ENCODE peak calls at places on chromosomes 16 and 17, in seven cellular contexts. C is heart right ventricle; V is transverse colon; F is uterus; D is body of pancreas; U is lower lobe of right lung; A is CD8-positive, alpha-beta T cell. Q is an unnamed sample. For H3K4me1, the result is how much of the 10 kb centered on the place peaks cover.

GRCh38 chr16:54633943-54634362 is 296.7 kb upstream of the IRX5 start:
- DNase-seq in F (no peak), U (no peak), D (no peak), V (no peak), C (no peak), A (no peak), Q (no peak)

GRCh38 chr16:10752843-10753523 is 9.3 kb downstream of the NUBP1 start:
- DNase-seq in D (peak), A (no peak), F (no peak), C (peak), V (peak), U (peak), Q (no peak)

GRCh38 chr17:82228842-82229685 is at the start of gene SLC16A3:
- DNase-seq in A (no peak), V (peak), D (no peak), U (peak), C (peak), F (peak), Q (peak)

GRCh38 chr16:729768-730665 is 3.1 kb downstream of the HAGHL start:
- DNase-seq in C (no peak), D (no peak), F (no peak), V (no peak), U (no peak), A (no peak), Q (no peak)

GRCh38 chr16:25988089-25988488 is 296.3 kb downstream of the HS3ST4 start:
- DNase-seq in F (no peak), U (no peak), A (no peak), C (no peak), V (no peak), D (no peak), Q (no peak)

GRCh38 chr17:82412535-82413520 is 5.3 kb upstream of the HEXD start:
- DNase-seq in U (no peak), F (no peak), C (no peak), V (no peak), D (peak), A (no peak), Q (no peak)

GRCh38 chr16:51924744-51925143 is 622.2 kb downstream of the TOX3 start:
- DNase-seq in F (no peak), U (no peak), C (no peak), A (no peak), V (no peak), D (no peak), Q (peak)

GRCh38 chr17:14373587-14374259 is 72.8 kb downstream of the HS3ST3B1 start:
- DNase-seq in U (no peak), D (no peak), V (no peak), A (no peak), C (no peak), F (no peak), Q (no peak)

GRCh38 chr16:72856797-72857196 is 191.1 kb downstream of the ZFHX3 start:
- DNase-seq in C (no peak), F (no peak), V (no peak), A (no peak), D (peak), U (no peak), Q (no peak)

GRCh38 chr16:25257504-25257955 is at the start of gene ZKSCAN2:
- DNase-seq in C (peak), U (peak), A (peak), F (peak), V (peak), D (peak), Q (peak)

GRCh38 chr17:63999680-64000531 is 1.8 kb downstream of the PRR29 start:
- DNase-seq in F (peak), A (no peak), D (no peak), V (no peak), C (no peak), U (no peak), Q (no peak)

GRCh38 chr17:82875418-82875856 is 35.6 kb upstream of the ZNF750 start:
- DNase-seq in D (no peak), U (peak), F (no peak), V (no peak), C (no peak), A (no peak), Q (no peak)

GRCh38 chr17:78724544-78724943 is 57.5 kb downstream of the CYTH1 start:
- DNase-seq in D (peak), A (no peak), U (no peak), F (no peak), V (no peak), C (no peak), Q (no peak)

DNA sequence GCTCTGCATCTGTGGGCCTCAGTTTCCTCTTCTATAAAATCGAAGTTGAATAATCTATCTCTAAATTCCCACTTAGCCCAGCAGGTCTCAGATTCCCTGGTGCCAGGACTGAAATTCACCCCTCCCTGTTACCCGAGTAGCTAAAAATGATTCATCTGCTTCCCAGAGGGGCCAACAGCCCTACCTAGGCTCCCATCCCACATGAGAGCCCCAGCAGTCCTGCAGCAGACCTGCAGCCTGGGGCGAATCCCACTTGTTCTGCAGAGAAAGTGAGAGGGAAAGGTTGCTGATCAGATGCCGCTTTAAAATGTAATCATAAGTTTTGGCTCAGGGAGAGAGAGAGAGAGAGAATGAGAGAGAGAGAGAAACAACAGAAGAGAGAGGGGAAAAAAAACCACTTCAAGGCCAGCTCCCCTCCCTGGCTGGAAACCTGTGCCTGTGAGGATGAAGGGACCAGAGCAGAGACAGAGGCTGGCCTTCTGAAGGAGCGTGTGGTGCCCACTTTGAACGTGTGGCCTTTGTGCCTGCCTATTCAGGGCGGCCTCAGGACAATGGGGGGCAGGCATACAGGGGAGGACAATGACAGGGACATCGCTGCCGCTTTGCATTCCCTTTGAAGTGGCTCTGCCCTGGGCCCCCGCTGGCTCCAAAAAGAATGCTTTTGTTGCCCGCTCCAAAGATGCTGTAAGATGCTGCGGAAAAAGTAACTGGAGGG is 85.2 kb upstream of the NKD1 start:
- DNase-seq in A (no peak), D (no peak), U (no peak), V (no peak), C (no peak), F (no peak), Q (no peak)
- H3K4me3 ChIP-seq in A (no peak), D (no peak), U (no peak), V (no peak), C (no peak), F (no peak), Q (no peak)

GRCh38 chr16:66926171-66926570 is 836 bp upstream of the RRAD start:
- DNase-seq in A (no peak), U (no peak), F (no peak), D (no peak), V (no peak), C (peak), Q (no peak)

GRCh38 chr16:66927918-66928649 is 2.7 kb upstream of the RRAD start:
- DNase-seq in C (no peak), D (no peak), F (no peak), V (no peak), U (no peak), A (no peak), Q (no peak)

GRCh38 chr16:66925322-66925840 is at the start of gene RRAD:
- DNase-seq in U (peak), A (no peak), F (peak), D (no peak), C (peak), V (peak), Q (no peak)

GRCh38 chr16:66928702-66929388 is 3.5 kb upstream of the RRAD start:
- DNase-seq in C (no peak), D (no peak), U (no peak), F (no peak), A (no peak), V (peak), Q (peak)

GRCh38 chr16:66927012-66927436 is 1.7 kb upstream of the RRAD start:
- DNase-seq in D (no peak), C (peak), V (no peak), F (no peak), U (peak), A (no peak), Q (no peak)
- H3K4me1 ChIP-seq in D (under half), C (half or more), V (under half), F (under half), U (half or more), A (under half), Q (under half)

DNA sequence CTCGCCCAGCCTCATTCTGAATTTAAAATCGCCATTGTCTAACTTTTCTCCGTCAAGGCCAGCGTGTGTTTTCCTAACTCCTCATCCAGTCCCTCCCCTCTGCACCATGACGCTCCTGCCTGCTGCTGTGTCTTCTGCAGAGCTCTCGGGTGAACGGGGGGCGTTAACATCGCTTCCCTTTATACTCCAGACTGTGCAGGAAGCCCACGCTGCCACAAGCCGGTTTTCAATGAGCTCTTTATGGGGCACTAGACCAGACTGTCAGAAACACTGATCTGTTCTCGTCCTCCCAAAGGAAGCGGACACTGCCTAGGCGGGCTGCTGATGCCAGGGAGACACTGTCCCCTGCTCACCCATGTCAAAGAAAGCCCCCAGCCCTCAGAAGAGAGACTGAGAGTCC is 13.3 kb downstream of the AANAT start:
- DNase-seq in D (no peak), A (no peak), V (no peak), F (no peak), C (no peak), U (no peak), Q (no peak)
- H3K27ac ChIP-seq in D (no peak), A (no peak), V (peak), F (no peak), C (no peak), U (peak), Q (peak)

DNA sequence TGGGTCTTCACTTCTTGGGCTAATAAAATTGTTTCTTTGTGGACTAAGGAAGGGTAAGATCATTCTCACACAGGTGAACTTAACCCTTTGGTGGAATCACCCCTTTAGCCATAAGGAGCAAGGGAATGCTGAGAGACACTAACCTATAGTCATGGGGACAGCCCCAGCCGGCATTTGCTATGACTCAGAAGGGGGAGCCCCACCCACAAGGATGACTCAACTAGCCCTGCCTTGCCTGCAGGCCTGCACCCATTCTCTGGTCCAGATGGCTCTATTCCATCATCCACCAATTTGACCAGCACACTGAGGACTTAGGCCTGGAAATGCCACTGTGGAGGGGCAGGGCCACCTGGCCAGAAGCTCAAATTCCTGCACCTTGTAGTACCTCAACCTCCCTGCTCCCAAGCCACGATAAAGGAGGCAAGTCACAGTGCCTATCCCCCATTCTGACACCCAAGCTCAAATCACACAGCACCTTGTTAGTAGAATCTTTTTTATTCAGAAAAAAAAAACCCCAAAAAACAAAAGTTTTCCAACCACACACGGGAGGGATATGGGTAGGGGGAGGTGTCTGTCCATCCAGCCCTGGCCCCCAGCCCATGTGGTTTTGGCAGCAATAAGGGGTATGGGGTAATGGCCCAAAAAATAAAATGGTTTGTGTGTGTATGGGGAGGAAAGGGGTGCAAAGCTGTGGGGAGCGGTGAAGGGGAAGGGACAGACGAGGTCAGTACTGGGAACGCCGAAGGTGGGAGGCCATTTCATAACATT is 3.0 kb downstream of the PFN1 start:
- DNase-seq in D (peak), C (peak), V (peak), F (peak), A (no peak), U (peak), Q (peak)
- H3K4me3 ChIP-seq in D (no peak), C (no peak), V (no peak), F (no peak), A (peak), U (peak), Q (peak)

GRCh38 chr17:27496005-27496404 is 39.8 kb downstream of the KSR1 start:
- DNase-seq in D (no peak), A (no peak), V (no peak), U (no peak), C (no peak), F (no peak), Q (no peak)

GRCh38 chr17:27496501-27496943 is 40.3 kb downstream of the KSR1 start:
- DNase-seq in F (no peak), U (no peak), C (no peak), D (peak), V (no peak), A (no peak), Q (peak)

GRCh38 chr17:27496971-27497370 is 40.7 kb downstream of the KSR1 start:
- DNase-seq in D (no peak), F (no peak), U (no peak), C (no peak), V (no peak), A (no peak), Q (no peak)

GRCh38 chr17:27498615-27499316 is 42.5 kb downstream of the KSR1 start:
- DNase-seq in D (no peak), F (no peak), U (no peak), V (no peak), C (no peak), A (no peak), Q (no peak)

DNA sequence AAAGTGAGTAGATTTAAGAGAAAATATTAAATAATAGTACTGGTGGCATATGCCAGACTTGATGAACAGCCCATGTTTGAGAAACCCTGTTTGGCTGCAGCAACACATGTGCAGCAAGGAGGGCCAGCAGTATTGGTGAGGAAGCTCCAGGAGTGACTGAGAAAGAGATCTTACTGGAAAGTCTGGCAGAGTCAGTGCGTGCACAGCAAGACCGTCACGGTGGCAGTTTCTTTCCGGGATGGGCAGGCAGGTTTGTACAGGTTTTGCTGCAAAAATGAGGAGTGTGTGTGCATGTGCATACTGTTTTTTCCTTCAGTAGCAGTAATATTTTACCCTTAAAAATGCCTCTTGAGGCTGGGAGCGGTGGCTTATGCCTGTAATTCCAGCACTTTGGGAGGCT is 41.4 kb downstream of the KSR1 start:
- DNase-seq in D (no peak), A (no peak), F (no peak), V (no peak), U (no peak), C (no peak), Q (no peak)
- H3K4me1 ChIP-seq in D (half or more), A (under half), F (under half), V (under half), U (half or more), C (under half), Q (under half)

DNA sequence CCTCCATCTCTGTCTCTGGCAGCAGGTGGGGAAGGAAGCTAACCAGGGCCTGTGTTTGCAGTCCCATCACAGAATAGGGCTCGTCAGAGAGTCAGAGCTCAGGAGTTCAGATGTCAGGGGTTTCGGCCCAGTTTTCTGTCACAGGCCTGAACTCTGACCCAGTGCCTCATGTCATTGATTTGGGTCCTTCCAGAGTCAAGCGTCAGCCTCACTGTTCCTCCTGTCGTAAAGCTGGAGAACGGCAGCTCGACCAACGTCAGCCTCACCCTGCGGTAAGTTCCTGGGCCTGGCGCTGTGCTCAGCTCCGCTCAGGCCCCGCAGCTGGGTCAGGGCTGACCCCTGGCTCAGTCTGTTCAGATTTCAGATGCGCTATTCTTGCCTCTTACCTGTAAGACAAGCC is 10.7 kb downstream of the CTNS start:
- DNase-seq in V (no peak), A (no peak), U (no peak), F (no peak), C (no peak), D (no peak), Q (no peak)
- H3K27ac ChIP-seq in V (no peak), A (no peak), U (no peak), F (no peak), C (no peak), D (no peak), Q (no peak)

DNA sequence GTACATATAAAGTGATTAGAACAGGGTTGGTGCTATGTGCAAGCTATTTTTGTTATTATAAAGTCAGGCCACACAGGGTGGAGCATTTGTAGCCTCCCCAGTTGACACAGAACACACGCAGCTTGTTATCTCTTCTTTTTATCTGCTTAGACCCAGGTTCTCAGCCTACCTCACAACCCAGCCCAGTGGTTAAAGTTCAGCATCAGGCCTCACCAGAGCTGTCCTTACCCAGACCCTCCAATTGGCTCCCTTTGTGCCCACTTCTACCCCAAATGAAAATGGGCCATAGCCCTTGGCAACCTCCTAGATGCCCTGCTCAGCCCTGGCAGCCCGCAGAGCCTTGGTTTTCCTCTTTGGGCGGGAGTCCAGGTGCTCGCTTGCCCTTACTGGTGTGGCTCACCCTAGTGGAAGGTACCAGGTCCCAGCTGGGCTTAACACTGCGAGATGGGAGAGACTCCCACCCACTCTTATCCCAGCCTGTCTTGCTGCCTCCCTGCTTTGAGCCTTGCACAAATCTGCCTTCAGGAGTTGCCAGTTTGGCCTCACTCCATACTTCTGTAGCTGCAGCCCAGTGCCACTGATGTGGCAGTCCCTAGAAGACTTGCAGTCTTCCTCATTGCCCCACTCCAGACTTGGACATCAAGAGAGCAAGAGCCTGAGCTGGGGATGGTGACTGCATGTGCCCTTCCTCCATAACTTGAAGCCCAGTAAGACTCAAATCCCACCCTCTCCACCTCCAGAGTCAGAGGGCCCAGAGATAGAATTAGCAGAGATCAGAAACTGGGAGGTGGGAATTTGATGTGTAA is 1.2 kb upstream of the PIGS start:
- DNase-seq in U (no peak), A (no peak), V (no peak), D (peak), F (no peak), C (peak), Q (peak)
- H3K4me3 ChIP-seq in U (peak), A (peak), V (no peak), D (peak), F (peak), C (peak), Q (peak)

DNA sequence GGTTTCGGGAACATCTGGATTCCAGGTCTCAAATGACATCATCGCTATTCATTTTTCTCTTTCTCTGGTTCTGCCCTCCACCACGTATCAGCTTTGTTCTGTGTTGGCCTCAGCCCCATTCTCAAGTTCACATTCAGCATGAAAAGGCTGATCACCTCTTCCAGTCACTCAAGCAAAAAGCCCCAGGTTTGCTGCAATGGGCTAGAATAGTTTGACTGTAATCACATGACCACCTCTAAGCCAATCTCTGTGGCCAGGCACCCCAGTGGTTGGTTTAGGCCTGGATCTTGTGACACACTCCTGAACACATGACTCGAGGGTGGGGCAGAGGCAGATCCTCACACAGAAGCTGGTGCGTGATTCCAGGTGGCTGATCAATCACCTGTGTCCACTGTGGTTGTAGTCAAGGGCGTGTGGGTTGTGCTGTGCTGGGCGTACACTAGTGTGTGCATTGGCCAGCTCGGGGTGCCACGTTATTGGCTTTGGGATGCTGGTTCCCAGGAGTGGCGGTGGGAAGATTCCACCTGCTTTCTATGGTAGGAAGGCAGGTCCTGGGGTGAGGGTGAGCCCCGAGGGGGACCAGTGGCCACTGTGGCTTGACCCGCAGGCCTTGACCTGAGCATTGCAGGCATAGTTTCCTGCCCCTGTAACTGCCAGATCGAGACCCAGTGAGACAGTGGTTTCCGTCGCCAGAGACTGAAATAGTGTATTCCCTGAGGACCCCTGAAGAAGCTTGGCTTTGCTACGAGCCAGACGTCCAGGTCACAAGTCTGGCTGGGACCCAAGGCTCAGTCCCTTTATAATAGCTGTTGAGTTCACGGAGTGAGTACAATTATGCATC is 12.0 kb downstream of the EEF2K start:
- DNase-seq in U (no peak), C (peak), A (no peak), V (no peak), D (no peak), F (peak), Q (no peak)
- H3K4me1 ChIP-seq in U (under half), C (half or more), A (under half), V (under half), D (under half), F (under half), Q (under half)

Q was measured in small intestine.